ENCODE peak calls at places on chromosome 11, in eight cellular contexts. E is CD8-positive, alpha-beta memory T cell; O is heart right ventricle; V is fibroblast of lung; I is adrenal gland; Y is effector memory CD4-positive, alpha-beta T cell; D is keratinocyte; P is AG04450. M is an unnamed sample.

GRCh38 chr11:11786771-11787170 is 55.0 kb upstream of the USP47 start:
- DNase-seq in O (no peak), I (no peak), V (peak; percentile 51), P (no peak), Y (no peak), E (no peak), D (no peak), M (no peak)

GRCh38 chr11:108857382-108857781 is 192.5 kb downstream of the DDX10 start:
- DNase-seq in O (peak; percentile 66), D (no peak), Y (no peak), V (no peak), E (no peak), I (no peak), P (no peak), M (no peak)

GRCh38 chr11:34904421-34904950 is 11.7 kb downstream of the APIP start:
- DNase-seq in D (no peak), Y (no peak), I (no peak), O (no peak), V (no peak), P (no peak), E (no peak), M (no peak)

GRCh38 chr11:19849107-19849789 is 136.6 kb downstream of the NAV2 start:
- DNase-seq in V (peak; percentile 54), E (no peak), I (peak; percentile 79), O (no peak), Y (no peak), D (no peak), P (peak; percentile 10), M (no peak)

GRCh38 chr11:21475276-21475675 is 717.6 kb upstream of the ANO5 start:
- DNase-seq in D (no peak), I (no peak), P (no peak), E (no peak), O (no peak), V (no peak), Y (no peak), M (no peak)

GRCh38 chr11:93849751-93850584 is 450 bp downstream of the VSTM5 start:
- DNase-seq in Y (no peak), E (no peak), P (no peak), O (peak; percentile 7), D (no peak), V (peak; percentile 28), I (peak; percentile 20), M (no peak)

GRCh38 chr11:86949995-86950993 is 4.9 kb downstream of the FZD4 start:
- DNase-seq in D (no peak), Y (no peak), I (no peak), P (no peak), V (peak; percentile 61), O (no peak), E (no peak), M (no peak)

GRCh38 chr11:7596975-7597391 is 76.3 kb downstream of the CYB5R2 start:
- DNase-seq in D (peak; percentile 73), E (no peak), Y (no peak), O (no peak), I (no peak), P (no peak), V (no peak), M (no peak)

GRCh38 chr11:86341382-86341781 is 33.3 kb upstream of the CCDC81 start:
- DNase-seq in P (no peak), D (no peak), Y (no peak), V (no peak), O (no peak), E (no peak), I (no peak), M (no peak)

GRCh38 chr11:92948116-92948515 is 21.3 kb upstream of the MTNR1B start:
- DNase-seq in I (no peak), Y (no peak), D (no peak), V (no peak), O (no peak), P (no peak), E (no peak), M (no peak)

GRCh38 chr11:119743041-119743440 is 14.0 kb upstream of the NECTIN1 start:
- DNase-seq in Y (no peak), E (no peak), V (no peak), I (no peak), O (no peak), D (no peak), P (no peak), M (no peak)

GRCh38 chr11:87300640-87301381 is 263.1 kb downstream of the TMEM135 start:
- DNase-seq in E (no peak), Y (no peak), O (no peak), D (no peak), V (peak; percentile 17), P (no peak), I (no peak), M (no peak)

GRCh38 chr11:113305440-113306336 is 8.7 kb upstream of the TTC12 start:
- DNase-seq in P (peak; percentile 21), O (peak; percentile 59), E (peak; percentile 50), D (no peak), Y (peak; percentile 55), I (peak; percentile 77), V (peak; percentile 65), M (peak; percentile 80)

GRCh38 chr11:45089845-45090499 is 56.5 kb upstream of the PRDM11 start:
- DNase-seq in V (peak; percentile 72), D (no peak), I (no peak), P (no peak), O (no peak), Y (no peak), E (no peak), M (no peak)

GRCh38 chr11:10413268-10413667 is 41.8 kb upstream of the AMPD3 start:
- DNase-seq in O (peak; percentile 36), Y (peak; percentile 2), V (peak; percentile 26), I (no peak), D (no peak), E (peak; percentile 49), P (no peak), M (peak; percentile 45)

GRCh38 chr11:127395034-127395433 is 394.5 kb upstream of the KIRREL3 start:
- DNase-seq in D (no peak), O (no peak), V (no peak), E (no peak), P (no peak), Y (no peak), I (peak; percentile 35), M (no peak)

GRCh38 chr11:35953081-35953480 is 9.2 kb downstream of the LDLRAD3 start:
- DNase-seq in P (no peak), Y (no peak), I (peak; percentile 64), D (no peak), O (no peak), E (no peak), V (no peak), M (peak; percentile 44)

GRCh38 chr11:90218606-90219005 is 4.2 kb downstream of the CHORDC1 start:
- DNase-seq in O (peak; percentile 13), I (no peak), E (no peak), Y (no peak), P (no peak), D (no peak), V (no peak), M (no peak)

GRCh38 chr11:119696378-119697157 is 32.4 kb downstream of the NECTIN1 start:
- DNase-seq in O (no peak), Y (no peak), P (no peak), D (peak; percentile 98), V (no peak), I (no peak), E (no peak), M (no peak)

GRCh38 chr11:79547256-79547655 is 106.4 kb upstream of the TENM4 start:
- DNase-seq in O (no peak), D (no peak), Y (no peak), P (no peak), V (no peak), E (no peak), I (no peak), M (no peak)

GRCh38 chr11:61594907-61595257 is 14.0 kb upstream of the SYT7 start:
- DNase-seq in P (no peak), Y (no peak), D (no peak), O (no peak), V (no peak), E (no peak), I (no peak), M (no peak)
- H3K27ac ChIP-seq in P (no peak overlapping the region), Y (no peak overlapping the region), D (no peak overlapping the region), O (peak overlapping the region; percentile 67), V (no peak overlapping the region), E (no peak overlapping the region), I (no peak overlapping the region), M (no peak overlapping the region)

GRCh38 chr11:6321961-6322362 is 1.7 kb upstream of the CAVIN3 start:
- DNase-seq in Y (no peak), P (no peak), V (peak; percentile 61), I (no peak), D (no peak), O (no peak), E (no peak), M (no peak)
- H3K27ac ChIP-seq in Y (no peak overlapping the region), P (peak overlapping the region; percentile 100), V (peak overlapping the region; percentile 97), I (no peak overlapping the region), D (peak overlapping the region; percentile 98), O (peak overlapping the region; percentile 100), E (no peak overlapping the region), M (no peak overlapping the region)

GRCh38 chr11:2752923-2753322 is 53.1 kb upstream of the KCNQ1OT1 start:
- DNase-seq in O (no peak), I (peak; percentile 10), D (no peak), Y (no peak), V (no peak), E (no peak), P (no peak), M (no peak)

GRCh38 chr11:2751523-2752203 is 51.9 kb upstream of the KCNQ1OT1 start:
- DNase-seq in V (no peak), E (no peak), I (peak; percentile 2), D (no peak), O (no peak), Y (no peak), P (no peak), M (no peak)

GRCh38 chr11:2750601-2751522 is 51.1 kb upstream of the KCNQ1OT1 start:
- DNase-seq in O (no peak), E (no peak), D (no peak), I (peak; percentile 13), Y (no peak), P (no peak), V (no peak), M (no peak)

GRCh38 chr11:2754008-2754407 is 54.2 kb upstream of the KCNQ1OT1 start:
- DNase-seq in P (no peak), E (no peak), I (no peak), V (no peak), D (no peak), O (no peak), Y (no peak), M (no peak)

DNA sequence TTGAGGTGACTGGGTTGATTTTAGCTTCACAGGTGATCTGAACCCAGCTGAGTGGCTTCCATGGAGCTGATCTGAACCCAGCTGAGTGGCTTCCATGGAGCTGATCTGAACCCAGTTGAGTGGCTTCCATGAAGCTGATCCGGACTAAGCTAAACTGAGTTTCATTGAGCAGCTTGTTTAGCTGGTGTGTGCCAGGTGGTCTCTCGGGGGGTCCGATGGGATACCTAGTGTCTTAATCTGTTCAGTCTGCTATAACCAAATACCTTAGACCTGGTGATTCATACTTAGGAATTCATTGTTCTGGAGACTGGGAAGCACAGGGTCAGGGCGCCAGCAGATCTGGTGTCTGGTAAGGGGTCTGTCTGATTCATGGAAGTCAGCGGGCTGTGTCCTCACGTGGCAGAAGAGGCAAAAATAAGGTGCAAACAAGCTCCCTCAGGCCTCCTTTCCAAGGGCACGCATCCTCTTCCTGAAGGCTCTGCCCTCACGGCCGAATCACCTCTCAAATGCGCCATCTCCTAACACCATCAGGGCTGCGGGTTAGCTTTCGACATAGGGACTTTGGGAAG is 52.5 kb upstream of the KCNQ1OT1 start:
- DNase-seq in D (no peak), I (peak; percentile 13), P (no peak), V (no peak), O (no peak), E (no peak), Y (no peak), M (no peak)
- H3K27ac ChIP-seq in D (no peak overlapping the region), I (no peak overlapping the region), P (no peak overlapping the region), V (no peak overlapping the region), O (no peak overlapping the region), E (no peak overlapping the region), Y (no peak overlapping the region), M (no peak overlapping the region)

GRCh38 chr11:16917941-16918340 is 96.3 kb downstream of the PLEKHA7 start:
- DNase-seq in V (no peak), Y (no peak), D (peak; percentile 58), P (no peak), I (no peak), O (no peak), E (no peak), M (no peak)
- H3K27ac ChIP-seq in V (no peak overlapping the region), Y (no peak overlapping the region), D (peak overlapping the region; percentile 63), P (no peak overlapping the region), I (no peak overlapping the region), O (no peak overlapping the region), E (no peak overlapping the region), M (no peak overlapping the region)

M was measured in substantia nigra.